ENCODE peak calls at places on chromosome 11, in five cellular contexts. V is right lobe of liver; P is CD8-positive, alpha-beta T cell; Y is HepG2; E is DND-41. W is an unnamed sample.

GRCh38 chr11:21602734-21603133 is 590.2 kb upstream of the ANO5 start:
- DNase-seq in V (no peak), P (no peak), Y (no peak), E (no peak), W (no peak)

GRCh38 chr11:112016088-112016764 is 9.0 kb upstream of the DLAT start:
- DNase-seq in V (no peak), P (no peak), Y (no peak), E (no peak), W (no peak)

GRCh38 chr11:60367896-60368295 is 10.4 kb upstream of the MS4A7 start:
- DNase-seq in V (no peak), P (no peak), Y (no peak), E (no peak), W (no peak)

GRCh38 chr11:125101596-125101995 is 9.8 kb downstream of the TMEM218 start:
- DNase-seq in V (no peak), P (no peak), Y (no peak), E (no peak), W (no peak)

GRCh38 chr11:69603978-69604524 is 36.9 kb upstream of the CCND1 start:
- DNase-seq in V (no peak), P (no peak), Y (no peak), E (no peak), W (no peak)

GRCh38 chr11:2310073-2310785 is 8.4 kb downstream of the TSPAN32 start:
- DNase-seq in V (no peak), P (no peak), Y (no peak), E (no peak), W (no peak)

GRCh38 chr11:80317612-80318011 is 876.8 kb upstream of the TENM4 start:
- DNase-seq in V (no peak), P (no peak), Y (no peak), E (no peak), W (no peak)

GRCh38 chr11:129359748-129360147 is 15.9 kb upstream of the BARX2 start:
- DNase-seq in V (no peak), P (no peak), Y (no peak), E (no peak), W (no peak)

GRCh38 chr11:110972640-110973039 is 260.4 kb upstream of the ARHGAP20 start:
- DNase-seq in V (no peak), P (no peak), Y (no peak), E (no peak), W (no peak)

GRCh38 chr11:125275905-125276634 is 111.5 kb downstream of the PKNOX2 start:
- DNase-seq in V (no peak), P (no peak), Y (no peak), E (no peak), W (no peak)

GRCh38 chr11:76736773-76737495 is 46.2 kb upstream of the TSKU start:
- DNase-seq in V (no peak), P (no peak), Y (no peak), E (no peak), W (no peak)

GRCh38 chr11:1877211-1878133 is 14.2 kb downstream of the PRR33 start:
- DNase-seq in V (peak), P (no peak), Y (peak), E (no peak), W (no peak)

GRCh38 chr11:76321820-76322524 is 59.0 kb downstream of the THAP12 start:
- DNase-seq in V (no peak), P (no peak), Y (no peak), E (no peak), W (no peak)

GRCh38 chr11:10355257-10355661 is 50.4 kb downstream of the ADM start:
- DNase-seq in V (no peak), P (no peak), Y (no peak), E (no peak), W (no peak)

GRCh38 chr11:107496011-107496410 is 38.4 kb upstream of the CWF19L2 start:
- DNase-seq in V (no peak), P (no peak), Y (peak), E (no peak), W (no peak)

GRCh38 chr11:36878747-36879146 is 280.7 kb upstream of the RAG2 start:
- DNase-seq in V (no peak), P (no peak), Y (no peak), E (no peak), W (no peak)

GRCh38 chr11:37115963-37116362 is 517.9 kb upstream of the RAG2 start:
- DNase-seq in V (no peak), P (no peak), Y (no peak), E (no peak), W (no peak)

GRCh38 chr11:94149435-94149834 is 20.8 kb downstream of the PANX1 start:
- DNase-seq in V (no peak), P (no peak), Y (no peak), E (no peak), W (no peak)
- H3K27ac ChIP-seq in V (no peak), P (no peak), Y (no peak), E (no peak), W (no peak)

GRCh38 chr11:116790167-116791001 is 1.3 kb downstream of the APOA5 start:
- DNase-seq in V (no peak), P (no peak), Y (no peak), E (no peak), W (no peak)

GRCh38 chr11:116787786-116788486 is at the start of gene ZPR1:
- DNase-seq in V (peak), P (peak), Y (peak), E (peak), W (peak)

GRCh38 chr11:116786966-116787365 is 857 bp downstream of the ZPR1 start:
- DNase-seq in V (no peak), P (no peak), Y (no peak), E (no peak), W (no peak)

GRCh38 chr11:116787436-116787785 is 412 bp downstream of the ZPR1 start:
- DNase-seq in V (no peak), P (no peak), Y (no peak), E (no peak), W (peak)

DNA sequence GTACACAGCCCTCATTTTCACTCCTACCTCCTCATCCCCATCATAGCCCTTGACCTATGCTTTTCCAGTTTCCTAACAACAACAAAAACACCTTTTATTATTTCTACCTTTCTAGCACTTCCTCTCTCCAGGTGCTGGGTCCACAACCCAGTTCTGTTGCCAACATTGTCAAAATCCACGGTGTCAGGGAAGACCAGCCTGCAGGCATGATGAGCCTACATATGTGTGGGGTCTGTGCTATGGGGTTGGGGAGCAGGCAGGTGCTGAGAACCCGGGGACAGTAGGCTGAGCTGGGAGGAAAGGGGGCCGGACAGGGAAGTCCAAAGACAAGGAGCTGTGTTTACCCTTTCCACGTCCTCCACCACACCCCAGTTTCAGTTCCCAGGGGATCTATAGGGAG is 711 bp upstream of the ZPR1 start:
- DNase-seq in V (no peak), P (no peak), Y (no peak), E (no peak), W (no peak)
- H3K27ac ChIP-seq in V (peak), P (peak), Y (peak), E (peak), W (peak)

GRCh38 chr11:119047205-119047604 is 9.8 kb downstream of the HYOU1 start:
- DNase-seq in V (no peak), P (no peak), Y (no peak), E (no peak), W (no peak)
- H3K27ac ChIP-seq in V (no peak), P (no peak), Y (no peak), E (no peak), W (no peak)

GRCh38 chr11:12220305-12220704 is 109.9 kb downstream of the MICAL2 start:
- DNase-seq in V (peak), P (no peak), Y (no peak), E (no peak), W (no peak)
- H3K27ac ChIP-seq in V (peak), P (no peak), Y (no peak), E (no peak), W (no peak)

GRCh38 chr11:117197516-117198456 is 1.4 kb upstream of the TAGLN start:
- DNase-seq in V (no peak), P (no peak), Y (no peak), E (no peak), W (no peak)
- H3K27ac ChIP-seq in V (peak), P (no peak), Y (no peak), E (no peak), W (no peak)